ENCODE peak calls at places on chromosomes 5 and 9, in seven cellular contexts. A is pons; O is T-helper 2 cell; R is T-helper 1 cell; V is stomach; J is stimulated activated naive CD8-positive, alpha-beta T cell treated with anti-CD3 and anti-CD28 coated beads, Interleukin-15, Interleukin-2, amounts not matched to agents 100 U/mL and 50 U/mL, for 24 hours; G is endothelial cell. N is an unnamed sample.

GRCh38 chr9:17342696-17343095 is 207.9 kb downstream of the CNTLN start:
- DNase-seq in A (no peak), O (no peak), R (no peak), V (no peak), J (no peak), G (no peak), N (peak; percentile 56)

GRCh38 chr5:123285122-123286011 is 137.8 kb downstream of the CEP120 start:
- DNase-seq in A (no peak), O (no peak), R (no peak), V (no peak), J (no peak), G (peak; percentile 54), N (peak; percentile 59)

GRCh38 chr5:96196890-96197289 is 235.2 kb upstream of the ELL2 start:
- DNase-seq in A (peak; percentile 35), O (no peak), R (no peak), V (no peak), J (no peak), G (no peak), N (no peak)

GRCh38 chr9:19102181-19102630 is 498 bp downstream of the HAUS6 start:
- DNase-seq in A (no peak), O (peak; percentile 10), R (peak; percentile 4), V (no peak), J (peak; percentile 49), G (peak; percentile 16), N (peak; percentile 42)

GRCh38 chr9:97689401-97689800 is 7.7 kb downstream of the XPA start:
- DNase-seq in A (no peak), O (no peak), R (no peak), V (no peak), J (no peak), G (no peak), N (no peak)

GRCh38 chr9:106535439-106535838 is 327.5 kb upstream of the ZNF462 start:
- DNase-seq in A (peak; percentile 8), O (no peak), R (no peak), V (no peak), J (no peak), G (peak; percentile 28), N (peak; percentile 9)

GRCh38 chr5:1470762-1471211 is 25.5 kb upstream of the SLC6A3 start:
- DNase-seq in A (no peak), O (peak; percentile 7), R (no peak), V (peak; percentile 71), J (no peak), G (no peak), N (no peak)

GRCh38 chr9:136773386-136774044 is 9.2 kb upstream of the LCN15 start:
- DNase-seq in A (no peak), O (no peak), R (no peak), V (no peak), J (peak; percentile 34), G (peak; percentile 33), N (peak; percentile 56)

GRCh38 chr9:13444696-13445095 is 165.2 kb upstream of the MPDZ start:
- DNase-seq in A (no peak), O (no peak), R (no peak), V (no peak), J (no peak), G (no peak), N (no peak)

GRCh38 chr5:10724799-10725507 is 36.1 kb downstream of the DAP start:
- DNase-seq in A (no peak), O (no peak), R (no peak), V (peak; percentile 63), J (no peak), G (no peak), N (no peak)

GRCh38 chr9:109537288-109537687 is 39.2 kb upstream of the PTPN3 start:
- DNase-seq in A (no peak), O (no peak), R (no peak), V (no peak), J (no peak), G (no peak), N (no peak)

GRCh38 chr9:111038336-111039202 is at the start of gene LPAR1:
- DNase-seq in A (peak; percentile 52), O (no peak), R (no peak), V (peak; percentile 37), J (peak; percentile 5), G (peak; percentile 53), N (peak; percentile 89)

GRCh38 chr5:127015716-127016115 is 14.6 kb downstream of the MARCHF3 start:
- DNase-seq in A (no peak), O (no peak), R (no peak), V (no peak), J (no peak), G (no peak), N (no peak)

GRCh38 chr9:93009337-93010015 is 49.0 kb upstream of the SUSD3 start:
- DNase-seq in A (no peak), O (no peak), R (no peak), V (no peak), J (no peak), G (no peak), N (no peak)

GRCh38 chr9:2220036-2220435 is 204.9 kb downstream of the SMARCA2 start:
- DNase-seq in A (no peak), O (no peak), R (no peak), V (no peak), J (no peak), G (no peak), N (no peak)

GRCh38 chr9:130172161-130172857 is at the start of gene NCS1:
- DNase-seq in A (peak; percentile 30), O (no peak), R (peak; percentile 7), V (peak; percentile 76), J (peak; percentile 68), G (peak; percentile 58), N (peak; percentile 84)

GRCh38 chr9:107190031-107190935 is 92.8 kb upstream of the RAD23B start:
- DNase-seq in A (no peak), O (no peak), R (no peak), V (no peak), J (no peak), G (no peak), N (no peak)

GRCh38 chr5:69074664-69075521 is 18.9 kb upstream of the SLC30A5 start:
- DNase-seq in A (no peak), O (no peak), R (no peak), V (no peak), J (no peak), G (no peak), N (no peak)

GRCh38 chr9:123319541-123320339 is 36.3 kb upstream of the CRB2 start:
- DNase-seq in A (no peak), O (no peak), R (no peak), V (no peak), J (no peak), G (no peak), N (no peak)

GRCh38 chr9:115167175-115167574 is 49.2 kb upstream of the TNC start:
- DNase-seq in A (no peak), O (no peak), R (no peak), V (no peak), J (no peak), G (no peak), N (no peak)